ENCODE peak calls at places on chromosome 4, in eight cellular contexts. S is sigmoid colon, L is HCT116, Z is upper lobe of left lung, N is H1, V is stomach, R is suprapubic skin, T is spleen. H is an unnamed sample.

GRCh38 chr4:162015090-162015489 is 148.7 kb downstream of the FSTL5 start:
- DNase-seq in S (no peak), R (no peak), L (no peak), Z (no peak), T (no peak), N (no peak), V (no peak), H (no peak)

GRCh38 chr4:106369456-106370060 is 980 bp upstream of the GIMD1 start:
- DNase-seq in L (peak; percentile 79), N (peak; percentile 17), Z (no peak), T (no peak), R (no peak), S (no peak), V (no peak), H (no peak)

GRCh38 chr4:59818656-59819055 is 1381.5 kb upstream of the ADGRL3 start:
- DNase-seq in S (no peak), V (no peak), N (no peak), R (no peak), Z (no peak), L (no peak), T (no peak), H (no peak)

GRCh38 chr4:168942985-168943384 is 67.1 kb downstream of the CBR4 start:
- DNase-seq in V (no peak), N (no peak), R (no peak), T (no peak), Z (no peak), S (no peak), L (peak; percentile 15), H (no peak)

GRCh38 chr4:149077142-149077541 is 634.9 kb upstream of the NR3C2 start:
- DNase-seq in R (no peak), N (no peak), Z (no peak), T (no peak), L (no peak), S (no peak), V (no peak), H (no peak)

GRCh38 chr4:48454591-48454990 is 28.6 kb upstream of the SLC10A4 start:
- DNase-seq in V (no peak), L (no peak), S (no peak), N (no peak), T (no peak), Z (no peak), R (no peak), H (no peak)

GRCh38 chr4:9969526-9970398 is 51.5 kb downstream of the SLC2A9 start:
- DNase-seq in L (no peak), N (no peak), R (no peak), V (no peak), S (no peak), Z (no peak), T (no peak), H (no peak)

GRCh38 chr4:140877781-140878180 is 121.6 kb upstream of the TBC1D9 start:
- DNase-seq in L (no peak), T (no peak), V (no peak), Z (no peak), N (no peak), R (no peak), S (no peak), H (no peak)

GRCh38 chr4:121156822-121157769 is 7.0 kb downstream of the TNIP3 start:
- DNase-seq in Z (peak; percentile 79), R (peak; percentile 56), L (no peak), S (no peak), T (peak; percentile 81), N (peak; percentile 19), V (no peak), H (peak; percentile 39)

GRCh38 chr4:159267023-159267939 is 164.4 kb downstream of the RAPGEF2 start:
- DNase-seq in N (no peak), T (no peak), Z (no peak), V (no peak), S (no peak), L (no peak), R (no peak), H (no peak)

GRCh38 chr4:5782829-5783476 is 72.0 kb downstream of the EVC start:
- DNase-seq in T (peak; percentile 36), V (no peak), L (no peak), S (peak; percentile 18), N (no peak), Z (no peak), R (no peak), H (no peak)

GRCh38 chr4:82515705-82516104 is 46.1 kb downstream of the TMEM150C start:
- DNase-seq in S (no peak), Z (no peak), L (no peak), R (no peak), V (peak; percentile 38), T (no peak), N (no peak), H (no peak)

GRCh38 chr4:152115794-152116193 is 355.0 kb upstream of the GATB start:
- DNase-seq in N (no peak), V (no peak), S (no peak), T (no peak), Z (no peak), R (no peak), L (no peak), H (no peak)

GRCh38 chr4:142703694-142704309 is 142.3 kb downstream of the INPP4B start:
- DNase-seq in T (no peak), V (no peak), L (no peak), R (no peak), S (no peak), Z (no peak), N (no peak), H (no peak)

GRCh38 chr4:184514121-184514988 is 40.0 kb upstream of the IRF2 start:
- DNase-seq in V (no peak), Z (peak; percentile 75), N (no peak), L (no peak), S (peak; percentile 86), T (peak; percentile 83), R (peak; percentile 78), H (peak; percentile 48)

GRCh38 chr4:83850435-83850834 is 314.5 kb downstream of the GPAT3 start:
- DNase-seq in S (no peak), V (no peak), T (no peak), N (no peak), Z (no peak), L (no peak), R (no peak), H (no peak)

GRCh38 chr4:68576272-68577100 is at the start of gene UGT2B17:
- DNase-seq in V (no peak), N (no peak), Z (no peak), R (no peak), T (no peak), L (no peak), S (no peak), H (no peak)

GRCh38 chr4:181018998-181019397 is 1224.2 kb upstream of the TENM3 start:
- DNase-seq in N (no peak), L (no peak), T (no peak), V (no peak), S (no peak), Z (no peak), R (no peak), H (no peak)

GRCh38 chr4:3300198-3300671 is 7.4 kb downstream of the RGS12 start:
- DNase-seq in L (no peak), R (no peak), V (no peak), T (peak; percentile 68), S (no peak), Z (no peak), N (no peak), H (no peak)
- H3K4me1 ChIP-seq in L (peaks cover 5% of the 10 kb centered on the region), R (peaks cover 27% of the 10 kb centered on the region), V (peaks cover 63% of the 10 kb centered on the region), T (peaks cover 12% of the 10 kb centered on the region), S (peaks cover 12% of the 10 kb centered on the region), Z (peaks cover 55% of the 10 kb centered on the region), N (no peaks in the 10 kb centered on the region), H (no peaks in the 10 kb centered on the region)

GRCh38 chr4:74167585-74167984 is 9.7 kb downstream of the MTHFD2L start:
- DNase-seq in S (no peak), Z (no peak), R (no peak), V (no peak), L (no peak), N (no peak), T (no peak), H (no peak)
- TF ChIP-seq POLR2A in S (no peak), Z (no peak), R (no peak), V (no peak), L (no peak), N (peak; percentile 33), T (no peak), H (no peak)

GRCh38 chr4:170868191-170868590 is 778.4 kb upstream of the AADAT start:
- DNase-seq in Z (no peak), L (no peak), N (no peak), T (no peak), R (no peak), V (no peak), S (no peak), H (no peak)
- TF ChIP-seq POLR2AphosphoS5 in Z (no peak), L (no peak), N (no peak), T (no peak), R (no peak), V (no peak), S (no peak), H (no peak)

GRCh38 chr4:87109121-87109520 is 111.3 kb downstream of the KLHL8 start:
- DNase-seq in R (no peak), V (no peak), L (no peak), Z (no peak), S (no peak), T (no peak), N (no peak), H (no peak)
- H3K4me1 ChIP-seq in R (peaks cover 30% of the 10 kb centered on the region), V (peaks cover 45% of the 10 kb centered on the region), L (peaks cover 35% of the 10 kb centered on the region), Z (peaks cover 19% of the 10 kb centered on the region), S (peaks cover 35% of the 10 kb centered on the region), T (no peaks in the 10 kb centered on the region), N (no peaks in the 10 kb centered on the region), H (peaks cover 4% of the 10 kb centered on the region)

H was measured in transverse colon.